ENCODE peak calls at places on chromosomes 1 and 21, in five cellular contexts. Y is OCI-LY7, P is renal cortical epithelial cell, W is T-cell, Z is HuH-7.5. K is an unnamed sample.

GRCh38 chr1:17338706-17339493 is 30.9 kb downstream of the PADI4 start:
- DNase-seq in P (no peak), Y (no peak), Z (no peak), W (no peak), K (no peak)

GRCh38 chr21:42632771-42633690 is 20.4 kb upstream of the PDE9A start:
- DNase-seq in Y (no peak), W (no peak), P (no peak), Z (no peak), K (no peak)

GRCh38 chr1:7634841-7635240 is 136.3 kb upstream of the VAMP3 start:
- DNase-seq in P (no peak), Y (no peak), Z (no peak), W (no peak), K (no peak)

GRCh38 chr1:66262233-66262632 is 271.7 kb upstream of the SGIP1 start:
- DNase-seq in P (peak; percentile 77), W (no peak), Y (no peak), Z (no peak), K (no peak)

GRCh38 chr1:194717334-194717733 is 1530.9 kb upstream of the B3GALT2 start:
- DNase-seq in P (no peak), Y (no peak), W (no peak), Z (no peak), K (no peak)

GRCh38 chr1:2628191-2628932 is 4.5 kb downstream of the MMEL1 start:
- DNase-seq in Z (no peak), Y (no peak), W (no peak), P (no peak), K (no peak)

GRCh38 chr1:214043167-214043566 is 55.4 kb downstream of the PROX1 start:
- DNase-seq in P (no peak), Y (no peak), Z (no peak), W (no peak), K (no peak)

GRCh38 chr21:24470852-24471251 is 1136.4 kb downstream of the MRPL39 start:
- DNase-seq in P (no peak), W (no peak), Y (no peak), Z (no peak), K (no peak)

GRCh38 chr1:62717483-62717882 is 29.3 kb upstream of the DOCK7 start:
- DNase-seq in Y (no peak), W (no peak), Z (no peak), P (no peak), K (no peak)

GRCh38 chr1:218521414-218522169 is 176.5 kb downstream of the TGFB2 start:
- DNase-seq in P (peak; percentile 40), Z (peak; percentile 18), Y (peak; percentile 13), W (peak; percentile 2), K (peak; percentile 61)

GRCh38 chr1:108192581-108192980 is 7.6 kb downstream of the SLC25A24 start:
- DNase-seq in P (no peak), W (no peak), Z (no peak), Y (no peak), K (no peak)

GRCh38 chr1:112840631-112841624 is 115.1 kb downstream of the SLC16A1 start:
- DNase-seq in Y (no peak), P (peak; percentile 65), W (no peak), Z (no peak), K (no peak)

GRCh38 chr21:27094182-27094948 is 127.5 kb upstream of the ADAMTS5 start:
- DNase-seq in Z (no peak), Y (no peak), W (no peak), P (peak; percentile 41), K (no peak)

GRCh38 chr1:246782120-246782900 is 58.1 kb downstream of the SCCPDH start:
- DNase-seq in Y (no peak), P (peak; percentile 66), Z (no peak), W (no peak), K (no peak)

GRCh38 chr1:51284487-51284954 is 45.8 kb downstream of the TTC39A start:
- DNase-seq in W (no peak), Y (no peak), Z (no peak), P (peak; percentile 34), K (peak; percentile 38)

GRCh38 chr1:12014141-12014981 is 4.9 kb upstream of the MIIP start:
- DNase-seq in W (no peak), Y (no peak), Z (no peak), P (no peak), K (no peak)

GRCh38 chr1:178774263-178774662 is 49.2 kb downstream of the RALGPS2 start:
- DNase-seq in Y (peak; percentile 48), Z (no peak), P (peak; percentile 35), W (no peak), K (peak; percentile 61)

GRCh38 chr1:89429062-89429461 is 65.2 kb downstream of the GBP6 start:
- DNase-seq in W (no peak), P (no peak), Z (no peak), Y (no peak), K (no peak)

GRCh38 chr21:31446206-31446900 is 102.3 kb upstream of the TIAM1 start:
- DNase-seq in P (no peak), Z (no peak), W (peak; percentile 42), Y (no peak), K (no peak)

GRCh38 chr1:44553771-44554170 is 120.5 kb downstream of the TMEM53 start:
- DNase-seq in Z (no peak), W (no peak), Y (no peak), P (peak; percentile 49), K (peak; percentile 29)

GRCh38 chr1:114353233-114353632 is 157.8 kb downstream of the TRIM33 start:
- DNase-seq in Z (no peak), W (no peak), P (peak; percentile 77), Y (peak; percentile 5), K (no peak)